ENCODE peak calls at places on chromosomes 1 and 21, in eight cellular contexts. One of them, this sample, is unnamed.

GRCh38 chr21:16588433-16588860 is 858.7 kb downstream of the USP25 start:
- DNase-seq in colonic mucosa: peak; percentile 32
- DNase-seq in CD8-positive, alpha-beta T cell: no peak
- DNase-seq in AG10803: peak; percentile 70
- DNase-seq in WTC11: peak; percentile 45
- DNase-seq in AG04450: peak; percentile 49
- DNase-seq in omental fat pad: peak; percentile 64
- DNase-seq in endothelial cell of umbilical vein: no peak
- DNase-seq in this sample: peak; percentile 73

GRCh38 chr21:36705679-36706481 is 7.0 kb downstream of the SIM2 start:
- DNase-seq in colonic mucosa: peak; percentile 13
- DNase-seq in CD8-positive, alpha-beta T cell: no peak
- DNase-seq in AG10803: no peak
- DNase-seq in WTC11: peak; percentile 78
- DNase-seq in AG04450: no peak
- DNase-seq in omental fat pad: no peak
- DNase-seq in endothelial cell of umbilical vein: no peak
- DNase-seq in this sample: peak; percentile 35

GRCh38 chr1:18100493-18101063 is 7.0 kb upstream of the IGSF21 start:
- DNase-seq in colonic mucosa: peak; percentile 84
- DNase-seq in CD8-positive, alpha-beta T cell: no peak
- DNase-seq in AG10803: peak; percentile 62
- DNase-seq in WTC11: peak; percentile 77
- DNase-seq in AG04450: peak; percentile 18
- DNase-seq in omental fat pad: peak; percentile 52
- DNase-seq in endothelial cell of umbilical vein: peak; percentile 20
- DNase-seq in this sample: peak; percentile 73

GRCh38 chr1:89311757-89312156 is 39.1 kb upstream of the GBP5 start:
- DNase-seq in colonic mucosa: no peak
- DNase-seq in CD8-positive, alpha-beta T cell: no peak
- DNase-seq in AG10803: no peak
- DNase-seq in WTC11: peak; percentile 17
- DNase-seq in AG04450: no peak
- DNase-seq in omental fat pad: no peak
- DNase-seq in endothelial cell of umbilical vein: peak; percentile 24
- DNase-seq in this sample: no peak

GRCh38 chr1:1437904-1438376 is 2.5 kb downstream of the VWA1 start:
- DNase-seq in colonic mucosa: peak; percentile 78
- DNase-seq in CD8-positive, alpha-beta T cell: no peak
- DNase-seq in AG10803: no peak
- DNase-seq in WTC11: no peak
- DNase-seq in AG04450: no peak
- DNase-seq in omental fat pad: no peak
- DNase-seq in endothelial cell of umbilical vein: no peak
- DNase-seq in this sample: no peak

GRCh38 chr1:99558539-99558938 is 87.4 kb upstream of the PALMD start:
- DNase-seq in colonic mucosa: no peak
- DNase-seq in CD8-positive, alpha-beta T cell: no peak
- DNase-seq in AG10803: peak; percentile 32
- DNase-seq in WTC11: no peak
- DNase-seq in AG04450: no peak
- DNase-seq in omental fat pad: no peak
- DNase-seq in endothelial cell of umbilical vein: peak; percentile 31
- DNase-seq in this sample: no peak

GRCh38 chr1:162997499-162998285 is 71.5 kb upstream of the RGS4 start:
- DNase-seq in colonic mucosa: no peak
- DNase-seq in CD8-positive, alpha-beta T cell: no peak
- DNase-seq in AG10803: peak; percentile 73
- DNase-seq in WTC11: no peak
- DNase-seq in AG04450: no peak
- DNase-seq in omental fat pad: no peak
- DNase-seq in endothelial cell of umbilical vein: no peak
- DNase-seq in this sample: no peak

GRCh38 chr1:228940931-228941330 is 205.7 kb downstream of the RHOU start:
- DNase-seq in colonic mucosa: no peak
- DNase-seq in CD8-positive, alpha-beta T cell: no peak
- DNase-seq in AG10803: no peak
- DNase-seq in WTC11: no peak
- DNase-seq in AG04450: no peak
- DNase-seq in omental fat pad: no peak
- DNase-seq in endothelial cell of umbilical vein: no peak
- DNase-seq in this sample: no peak

GRCh38 chr1:9316080-9316444 is 23.4 kb downstream of the SPSB1 start:
- DNase-seq in colonic mucosa: no peak
- DNase-seq in CD8-positive, alpha-beta T cell: no peak
- DNase-seq in AG10803: no peak
- DNase-seq in WTC11: no peak
- DNase-seq in AG04450: no peak
- DNase-seq in omental fat pad: no peak
- DNase-seq in endothelial cell of umbilical vein: no peak
- DNase-seq in this sample: no peak

GRCh38 chr1:34742667-34743270 is 12.1 kb upstream of the GJB5 start:
- DNase-seq in colonic mucosa: peak; percentile 84
- DNase-seq in CD8-positive, alpha-beta T cell: peak; percentile 58
- DNase-seq in AG10803: peak; percentile 54
- DNase-seq in WTC11: peak; percentile 92
- DNase-seq in AG04450: peak; percentile 7
- DNase-seq in omental fat pad: peak; percentile 59
- DNase-seq in endothelial cell of umbilical vein: peak; percentile 61
- DNase-seq in this sample: peak; percentile 96

GRCh38 chr1:209160230-209160629 is 423.3 kb upstream of the CAMK1G start:
- DNase-seq in colonic mucosa: no peak
- DNase-seq in CD8-positive, alpha-beta T cell: no peak
- DNase-seq in AG10803: no peak
- DNase-seq in WTC11: no peak
- DNase-seq in AG04450: no peak
- DNase-seq in omental fat pad: no peak
- DNase-seq in endothelial cell of umbilical vein: no peak
- DNase-seq in this sample: no peak

DNA sequence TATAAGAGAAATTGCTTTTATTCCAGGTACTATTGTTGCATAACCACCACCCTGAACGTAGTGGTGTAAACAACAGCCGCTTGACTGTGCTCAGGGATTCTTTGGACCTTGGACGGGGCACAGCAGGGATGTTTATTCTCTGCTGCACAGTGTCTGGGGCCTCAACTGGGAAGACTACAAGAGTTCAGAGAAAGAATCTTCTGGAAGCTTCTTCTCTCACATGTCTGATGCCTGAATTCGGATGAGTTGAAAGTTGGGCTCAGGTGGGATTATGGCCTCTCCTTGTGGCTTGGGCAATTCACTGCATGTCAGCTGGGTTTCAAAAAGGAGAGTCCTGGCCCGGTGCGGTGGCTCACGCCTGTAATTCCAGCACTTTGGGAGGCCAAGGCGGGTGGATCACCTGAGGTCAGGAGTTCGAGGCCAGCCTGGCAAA is 19.0 kb upstream of the SSBP3 start:
- DNase-seq in colonic mucosa: peak; percentile 71
- DNase-seq in CD8-positive, alpha-beta T cell: no peak
- DNase-seq in AG10803: no peak
- DNase-seq in WTC11: no peak
- DNase-seq in AG04450: no peak
- DNase-seq in omental fat pad: no peak
- DNase-seq in endothelial cell of umbilical vein: no peak
- DNase-seq in this sample: no peak
- TF ChIP-seq CTCF in colonic mucosa: no peak
- TF ChIP-seq CTCF in CD8-positive, alpha-beta T cell: no peak
- TF ChIP-seq CTCF in AG10803: peak; percentile 39
- TF ChIP-seq CTCF in WTC11: no peak
- TF ChIP-seq CTCF in AG04450: peak; percentile 36
- TF ChIP-seq CTCF in omental fat pad: no peak
- TF ChIP-seq CTCF in endothelial cell of umbilical vein: no peak
- TF ChIP-seq CTCF in this sample: no peak

GRCh38 chr1:19799233-19799876 is 361 bp downstream of the TMCO4 start:
- DNase-seq in colonic mucosa: peak; percentile 87
- DNase-seq in CD8-positive, alpha-beta T cell: peak; percentile 13
- DNase-seq in AG10803: peak; percentile 51
- DNase-seq in WTC11: no peak
- DNase-seq in AG04450: no peak
- DNase-seq in omental fat pad: no peak
- DNase-seq in endothelial cell of umbilical vein: peak; percentile 28
- DNase-seq in this sample: peak; percentile 31
- TF ChIP-seq CTCF in colonic mucosa: peak; percentile 31
- TF ChIP-seq CTCF in CD8-positive, alpha-beta T cell: peak; percentile 40
- TF ChIP-seq CTCF in AG10803: peak; percentile 43
- TF ChIP-seq CTCF in WTC11: no peak
- TF ChIP-seq CTCF in AG04450: peak; percentile 47
- TF ChIP-seq CTCF in omental fat pad: no peak
- TF ChIP-seq CTCF in endothelial cell of umbilical vein: peak; percentile 13
- TF ChIP-seq CTCF in this sample: peak; percentile 10

GRCh38 chr21:27704567-27705166 is 737.8 kb upstream of the ADAMTS5 start:
- DNase-seq in colonic mucosa: no peak
- DNase-seq in CD8-positive, alpha-beta T cell: no peak
- DNase-seq in AG10803: no peak
- DNase-seq in WTC11: no peak
- DNase-seq in AG04450: no peak
- DNase-seq in omental fat pad: no peak
- DNase-seq in endothelial cell of umbilical vein: no peak
- DNase-seq in this sample: no peak

GRCh38 chr21:27703806-27704205 is 736.9 kb upstream of the ADAMTS5 start:
- DNase-seq in colonic mucosa: no peak
- DNase-seq in CD8-positive, alpha-beta T cell: no peak
- DNase-seq in AG10803: peak; percentile 84
- DNase-seq in WTC11: no peak
- DNase-seq in AG04450: no peak
- DNase-seq in omental fat pad: no peak
- DNase-seq in endothelial cell of umbilical vein: no peak
- DNase-seq in this sample: no peak

GRCh38 chr21:27695246-27695645 is 728.4 kb upstream of the ADAMTS5 start:
- DNase-seq in colonic mucosa: no peak
- DNase-seq in CD8-positive, alpha-beta T cell: no peak
- DNase-seq in AG10803: no peak
- DNase-seq in WTC11: no peak
- DNase-seq in AG04450: no peak
- DNase-seq in omental fat pad: no peak
- DNase-seq in endothelial cell of umbilical vein: no peak
- DNase-seq in this sample: no peak

DNA sequence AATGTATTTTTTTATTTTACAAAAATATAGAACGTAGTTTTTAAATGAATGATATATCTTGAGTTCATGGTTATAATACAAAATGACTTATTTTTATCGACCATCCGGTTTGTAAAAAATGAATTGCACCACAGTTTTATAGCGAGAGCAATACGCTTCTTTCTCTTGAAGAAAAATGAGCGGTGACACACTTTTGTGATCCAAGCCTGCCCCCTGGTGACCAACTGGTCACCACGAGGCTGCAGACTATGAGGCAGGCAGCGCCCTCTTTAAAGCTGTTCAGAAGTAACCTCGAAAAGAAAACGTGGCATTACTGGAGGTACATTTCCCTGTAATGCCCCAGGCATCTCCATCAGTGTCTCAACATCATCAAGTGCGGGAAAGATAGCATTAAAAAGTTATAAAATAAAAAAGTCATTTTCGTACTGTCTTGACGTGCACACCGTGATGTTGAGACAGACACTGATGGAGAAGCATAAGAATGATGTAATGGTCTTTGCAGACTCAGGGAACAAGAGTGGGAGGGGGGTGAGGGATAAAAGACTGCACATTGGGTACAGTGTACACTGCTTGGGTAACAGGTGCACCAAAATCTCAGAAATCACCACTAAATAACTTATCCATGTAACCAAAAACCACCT is 734.2 kb upstream of the ADAMTS5 start:
- DNase-seq in colonic mucosa: peak; percentile 87
- DNase-seq in CD8-positive, alpha-beta T cell: peak; percentile 1
- DNase-seq in AG10803: peak; percentile 88
- DNase-seq in WTC11: peak; percentile 81
- DNase-seq in AG04450: peak; percentile 75
- DNase-seq in omental fat pad: peak; percentile 72
- DNase-seq in endothelial cell of umbilical vein: peak; percentile 81
- DNase-seq in this sample: peak; percentile 84
- TF ChIP-seq CTCF in colonic mucosa: peak; percentile 65
- TF ChIP-seq CTCF in CD8-positive, alpha-beta T cell: no peak
- TF ChIP-seq CTCF in AG10803: peak; percentile 83
- TF ChIP-seq CTCF in WTC11: peak; percentile 75
- TF ChIP-seq CTCF in AG04450: peak; percentile 86
- TF ChIP-seq CTCF in omental fat pad: peak; percentile 70
- TF ChIP-seq CTCF in endothelial cell of umbilical vein: peak; percentile 82
- TF ChIP-seq CTCF in this sample: peak; percentile 84

GRCh38 chr21:44749116-44749758 is 37.9 kb upstream of the TSPEAR start:
- DNase-seq in colonic mucosa: no peak
- DNase-seq in CD8-positive, alpha-beta T cell: no peak
- DNase-seq in AG10803: no peak
- DNase-seq in WTC11: peak; percentile 38
- DNase-seq in AG04450: no peak
- DNase-seq in omental fat pad: no peak
- DNase-seq in endothelial cell of umbilical vein: no peak
- DNase-seq in this sample: no peak
- TF ChIP-seq CTCF in colonic mucosa: no peak
- TF ChIP-seq CTCF in CD8-positive, alpha-beta T cell: no peak
- TF ChIP-seq CTCF in AG10803: no peak
- TF ChIP-seq CTCF in WTC11: no peak
- TF ChIP-seq CTCF in AG04450: no peak
- TF ChIP-seq CTCF in omental fat pad: no peak
- TF ChIP-seq CTCF in endothelial cell of umbilical vein: no peak
- TF ChIP-seq CTCF in this sample: no peak

GRCh38 chr1:173421789-173422188 is 55.3 kb upstream of the PRDX6 start:
- DNase-seq in colonic mucosa: no peak
- DNase-seq in CD8-positive, alpha-beta T cell: no peak
- DNase-seq in AG10803: no peak
- DNase-seq in WTC11: no peak
- DNase-seq in AG04450: no peak
- DNase-seq in omental fat pad: no peak
- DNase-seq in endothelial cell of umbilical vein: no peak
- DNase-seq in this sample: no peak

GRCh38 chr1:173422456-173422976 is 54.6 kb upstream of the PRDX6 start:
- DNase-seq in colonic mucosa: no peak
- DNase-seq in CD8-positive, alpha-beta T cell: no peak
- DNase-seq in AG10803: no peak
- DNase-seq in WTC11: no peak
- DNase-seq in AG04450: no peak
- DNase-seq in omental fat pad: no peak
- DNase-seq in endothelial cell of umbilical vein: no peak
- DNase-seq in this sample: no peak

GRCh38 chr1:173421266-173421665 is 55.9 kb upstream of the PRDX6 start:
- DNase-seq in colonic mucosa: no peak
- DNase-seq in CD8-positive, alpha-beta T cell: no peak
- DNase-seq in AG10803: no peak
- DNase-seq in WTC11: no peak
- DNase-seq in AG04450: no peak
- DNase-seq in omental fat pad: no peak
- DNase-seq in endothelial cell of umbilical vein: no peak
- DNase-seq in this sample: no peak

GRCh38 chr1:173418107-173418985 is 58.8 kb upstream of the PRDX6 start:
- DNase-seq in colonic mucosa: no peak
- DNase-seq in CD8-positive, alpha-beta T cell: no peak
- DNase-seq in AG10803: peak; percentile 68
- DNase-seq in WTC11: no peak
- DNase-seq in AG04450: no peak
- DNase-seq in omental fat pad: no peak
- DNase-seq in endothelial cell of umbilical vein: no peak
- DNase-seq in this sample: no peak

DNA sequence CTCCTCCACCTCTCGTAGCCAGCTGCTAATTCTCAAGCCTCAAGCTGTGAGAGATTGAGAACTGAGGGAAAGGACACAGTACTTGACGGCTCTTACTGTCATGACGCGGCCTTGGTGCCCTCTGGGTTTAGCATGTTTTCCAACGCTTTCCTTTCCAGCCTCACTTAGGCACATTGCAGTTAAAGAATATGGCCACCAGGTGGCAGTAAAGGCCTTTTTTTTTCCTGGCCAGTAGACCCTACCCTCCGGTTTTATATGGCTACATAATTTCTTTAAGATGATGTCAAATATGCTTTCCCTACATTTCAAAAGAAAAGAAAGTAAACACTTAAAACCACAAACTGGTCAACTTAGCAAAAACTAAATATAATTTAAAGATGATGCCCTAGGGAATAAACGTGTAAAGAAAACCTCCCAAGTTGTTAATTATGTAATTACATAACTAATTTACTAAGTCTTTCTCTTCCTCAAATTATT is 56.8 kb upstream of the PRDX6 start:
- DNase-seq in colonic mucosa: peak; percentile 73
- DNase-seq in CD8-positive, alpha-beta T cell: peak; percentile 23
- DNase-seq in AG10803: peak; percentile 71
- DNase-seq in WTC11: peak; percentile 59
- DNase-seq in AG04450: peak; percentile 60
- DNase-seq in omental fat pad: no peak
- DNase-seq in endothelial cell of umbilical vein: peak; percentile 83
- DNase-seq in this sample: peak; percentile 58
- TF ChIP-seq CTCF in colonic mucosa: peak; percentile 84
- TF ChIP-seq CTCF in CD8-positive, alpha-beta T cell: peak; percentile 88
- TF ChIP-seq CTCF in AG10803: peak; percentile 84
- TF ChIP-seq CTCF in WTC11: peak; percentile 67
- TF ChIP-seq CTCF in AG04450: peak; percentile 76
- TF ChIP-seq CTCF in omental fat pad: peak; percentile 82
- TF ChIP-seq CTCF in endothelial cell of umbilical vein: peak; percentile 76
- TF ChIP-seq CTCF in this sample: peak; percentile 98